ENCODE peak calls at places on chromosome 6, in nine cellular contexts. U is tibial artery, C is HCT116, Y is sigmoid colon, F is SJSA1, E is gastrocnemius medialis, L is IMR-90, A is neural progenitor cell, J is stomach. H is an unnamed sample.

GRCh38 chr6:44052419-44053011 is 74.7 kb downstream of the MRPL14 start:
- DNase-seq in U (peak; percentile 61), C (no peak), Y (peak; percentile 78), F (no peak), E (peak; percentile 86), L (peak; percentile 80), A (peak; percentile 59), J (no peak), H (peak; percentile 75)

GRCh38 chr6:44646355-44646754 is 258.8 kb downstream of the CDC5L start:
- DNase-seq in U (no peak), C (no peak), Y (no peak), F (no peak), E (no peak), L (peak; percentile 19), A (no peak), J (no peak), H (no peak)

GRCh38 chr6:88368071-88368787 is 202.1 kb upstream of the CNR1 start:
- DNase-seq in U (no peak), C (no peak), Y (no peak), F (peak; percentile 16), E (no peak), L (no peak), A (no peak), J (no peak), H (no peak)

GRCh38 chr6:109325400-109325801 is 56.9 kb downstream of the CD164 start:
- DNase-seq in U (no peak), C (no peak), Y (no peak), F (no peak), E (no peak), L (no peak), A (no peak), J (no peak), H (no peak)

GRCh38 chr6:37982320-37982719 is 162.8 kb downstream of the ZFAND3 start:
- DNase-seq in U (no peak), C (no peak), Y (no peak), F (no peak), E (no peak), L (no peak), A (no peak), J (no peak), H (no peak)

GRCh38 chr6:107205062-107205461 is 89.7 kb upstream of the BEND3 start:
- DNase-seq in U (no peak), C (no peak), Y (no peak), F (no peak), E (no peak), L (no peak), A (no peak), J (no peak), H (no peak)

GRCh38 chr6:21836772-21837460 is 243.4 kb downstream of the SOX4 start:
- DNase-seq in U (no peak), C (no peak), Y (no peak), F (no peak), E (no peak), L (no peak), A (no peak), J (no peak), H (no peak)

GRCh38 chr6:6717953-6718352 is 129.4 kb downstream of the LY86 start:
- DNase-seq in U (peak; percentile 72), C (no peak), Y (peak; percentile 76), F (no peak), E (peak; percentile 34), L (peak; percentile 15), A (no peak), J (no peak), H (no peak)

GRCh38 chr6:8277769-8278168 is 157.6 kb downstream of the SLC35B3 start:
- DNase-seq in U (no peak), C (no peak), Y (no peak), F (no peak), E (no peak), L (no peak), A (peak; percentile 8), J (no peak), H (peak; percentile 61)

GRCh38 chr6:8278562-8278961 is 156.8 kb downstream of the SLC35B3 start:
- DNase-seq in U (no peak), C (no peak), Y (no peak), F (no peak), E (no peak), L (no peak), A (no peak), J (no peak), H (no peak)

GRCh38 chr6:38813451-38813850 is 98.3 kb downstream of the DNAH8 start:
- DNase-seq in U (no peak), C (no peak), Y (no peak), F (no peak), E (no peak), L (no peak), A (no peak), J (no peak), H (no peak)

GRCh38 chr6:33983109-33983475 is 162.8 kb downstream of the GRM4 start:
- DNase-seq in U (peak; percentile 45), C (peak; percentile 79), Y (peak; percentile 64), F (no peak), E (no peak), L (peak; percentile 1), A (no peak), J (peak; percentile 63), H (peak; percentile 48)

GRCh38 chr6:122144229-122144628 is 255.2 kb upstream of the HSF2 start:
- DNase-seq in U (no peak), C (no peak), Y (no peak), F (no peak), E (no peak), L (no peak), A (no peak), J (no peak), H (no peak)

GRCh38 chr6:101994521-101994920 is 601.0 kb downstream of the GRIK2 start:
- DNase-seq in U (no peak), C (no peak), Y (no peak), F (no peak), E (no peak), L (no peak), A (no peak), J (no peak), H (no peak)

GRCh38 chr6:80541186-80541585 is 434.7 kb downstream of the BCKDHB start:
- DNase-seq in U (no peak), C (peak; percentile 69), Y (no peak), F (peak; percentile 80), E (no peak), L (peak; percentile 85), A (no peak), J (no peak), H (no peak)
- H3K4me1 ChIP-seq in U (no peaks in the 10 kb centered on the region), C (peaks cover 33% of the 10 kb centered on the region), Y (no peaks in the 10 kb centered on the region), F (peaks cover 65% of the 10 kb centered on the region), E (no peaks in the 10 kb centered on the region), L (peaks cover 21% of the 10 kb centered on the region), A (peaks cover 11% of the 10 kb centered on the region), J (no peaks in the 10 kb centered on the region), H (peaks cover 3% of the 10 kb centered on the region)

GRCh38 chr6:15643542-15643941 is 19.3 kb downstream of the DTNBP1 start:
- DNase-seq in U (no peak), C (no peak), Y (no peak), F (no peak), E (no peak), L (no peak), A (no peak), J (no peak), H (no peak)

GRCh38 chr6:15644904-15645303 is 17.9 kb downstream of the DTNBP1 start:
- DNase-seq in U (no peak), C (no peak), Y (no peak), F (no peak), E (no peak), L (no peak), A (no peak), J (no peak), H (no peak)

GRCh38 chr6:15638373-15638772 is 24.5 kb downstream of the DTNBP1 start:
- DNase-seq in U (no peak), C (no peak), Y (no peak), F (no peak), E (no peak), L (no peak), A (no peak), J (no peak), H (no peak)

GRCh38 chr6:15642276-15642675 is 20.6 kb downstream of the DTNBP1 start:
- DNase-seq in U (no peak), C (no peak), Y (no peak), F (no peak), E (no peak), L (no peak), A (no peak), J (no peak), H (peak; percentile 66)
- H3K9me3 ChIP-seq in U (peaks cover 10% of the 10 kb centered on the region), C (peaks cover 5% of the 10 kb centered on the region), Y (peaks cover 18% of the 10 kb centered on the region), F (peaks cover 3% of the 10 kb centered on the region), E (no peaks in the 10 kb centered on the region), L (peaks cover 8% of the 10 kb centered on the region), A (no peaks in the 10 kb centered on the region), J (peaks cover 8% of the 10 kb centered on the region), H (peaks cover 27% of the 10 kb centered on the region)

DNA sequence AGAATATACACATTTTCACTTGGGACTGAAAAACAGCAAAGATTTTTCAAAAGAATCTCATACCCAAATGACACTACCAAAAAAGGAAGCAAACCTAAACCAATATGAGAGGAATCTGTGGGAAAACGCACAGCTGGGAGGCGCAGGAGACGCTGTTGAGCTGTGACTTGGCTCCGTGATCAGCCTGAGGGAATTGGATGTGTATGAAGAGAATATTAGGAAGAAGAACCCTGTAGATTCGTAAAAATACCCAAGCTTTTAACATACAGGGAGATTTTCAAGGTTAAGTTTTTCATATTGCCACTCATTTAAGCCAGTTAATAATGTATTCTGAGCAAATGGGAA is 36.8 kb downstream of the GMPR start:
- DNase-seq in U (no peak), C (no peak), Y (no peak), F (no peak), E (no peak), L (no peak), A (no peak), J (no peak), H (no peak)
- H3K4me1 ChIP-seq in U (peaks cover 15% of the 10 kb centered on the region), C (peaks cover 27% of the 10 kb centered on the region), Y (no peaks in the 10 kb centered on the region), F (peaks cover 54% of the 10 kb centered on the region), E (peaks cover 48% of the 10 kb centered on the region), L (peaks cover 14% of the 10 kb centered on the region), A (peaks cover 6% of the 10 kb centered on the region), J (peaks cover 17% of the 10 kb centered on the region), H (peaks cover 4% of the 10 kb centered on the region)

GRCh38 chr6:159501558-159501957 is 191.5 kb downstream of the SOD2 start:
- DNase-seq in U (no peak), C (no peak), Y (no peak), F (no peak), E (no peak), L (no peak), A (no peak), J (no peak), H (no peak)
- H3K9me3 ChIP-seq in U (peaks cover 9% of the 10 kb centered on the region), C (no peaks in the 10 kb centered on the region), Y (no peaks in the 10 kb centered on the region), F (no peaks in the 10 kb centered on the region), E (no peaks in the 10 kb centered on the region), L (peaks cover 4% of the 10 kb centered on the region), A (peaks cover 9% of the 10 kb centered on the region), J (no peaks in the 10 kb centered on the region), H (peaks cover 38% of the 10 kb centered on the region)

DNA sequence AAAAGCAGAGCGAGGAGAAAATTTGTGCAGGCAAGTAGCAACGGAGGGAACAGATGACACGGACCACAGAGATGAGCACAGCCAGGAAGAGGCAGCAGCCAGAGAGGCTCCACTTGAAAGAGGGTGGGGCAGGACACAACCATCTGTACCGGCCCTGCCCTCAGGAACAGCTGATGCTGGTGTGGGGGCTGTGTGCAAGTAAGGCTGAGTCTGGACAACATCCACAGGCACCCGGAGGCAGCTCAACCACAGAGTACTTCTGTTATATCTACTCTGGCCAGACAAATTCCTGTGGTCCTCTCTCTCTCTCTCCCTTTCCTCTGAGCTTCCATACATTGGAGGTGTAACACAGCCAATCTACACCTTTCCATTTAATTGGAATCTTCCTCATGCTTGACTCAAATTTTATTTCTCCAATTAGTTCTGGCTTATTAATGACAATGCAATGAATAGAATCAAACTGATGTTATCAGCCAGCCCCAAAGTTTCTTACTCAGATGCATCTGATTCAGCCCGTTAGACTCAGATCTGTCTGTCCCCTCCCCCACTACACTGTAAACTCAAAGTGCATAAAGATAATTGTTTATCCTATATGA is 24.9 kb downstream of the KIF13A start:
- DNase-seq in U (peak; percentile 42), C (no peak), Y (peak; percentile 94), F (peak; percentile 90), E (peak; percentile 84), L (peak; percentile 96), A (no peak), J (no peak), H (no peak)
- H3K4me1 ChIP-seq in U (peaks cover 56% of the 10 kb centered on the region), C (peaks cover 11% of the 10 kb centered on the region), Y (no peaks in the 10 kb centered on the region), F (peaks cover 77% of the 10 kb centered on the region), E (peaks cover 62% of the 10 kb centered on the region), L (peaks cover 18% of the 10 kb centered on the region), A (no peaks in the 10 kb centered on the region), J (peaks cover 33% of the 10 kb centered on the region), H (no peaks in the 10 kb centered on the region)